ENCODE peak calls at places on chromosomes 6 and 20, in nine cellular contexts. B is amniotic epithelial cell; D is stimulated activated CD4-positive, alpha-beta T cell treated with anti-CD3 and anti-CD28 coated beads, Interleukin-1b, Interleukin-23, amount 100 ng/mL, for 24 hours; Q is ACHN; U is osteocyte; T is T-cell; R is nucleus accumbens; V is NCI-H1092 treated with DMSO at 0.1 percent for 48 hours; H is amygdala. G is an unnamed sample.

GRCh38 chr6:164085552-164086325 is 671.2 kb downstream of the QKI start:
- DNase-seq in U (no peak), R (peak), H (peak), Q (no peak), B (no peak), V (no peak), T (no peak), D (no peak), G (no peak)

GRCh38 chr20:3340443-3340842 is 67.0 kb downstream of the DNAAF9 start:
- DNase-seq in B (peak), H (peak), Q (no peak), U (no peak), V (no peak), T (no peak), R (no peak), D (no peak), G (no peak)

GRCh38 chr6:124613050-124613449 is 349.2 kb upstream of the RNF217 start:
- DNase-seq in H (no peak), V (no peak), R (no peak), B (no peak), D (no peak), U (no peak), Q (no peak), T (no peak), G (no peak)

GRCh38 chr6:33984466-33985332 is 161.2 kb downstream of the GRM4 start:
- DNase-seq in H (no peak), U (peak), Q (no peak), R (no peak), V (no peak), D (no peak), T (no peak), B (no peak), G (no peak)

GRCh38 chr6:4384638-4385036 is 249.3 kb upstream of the ECI2 start:
- DNase-seq in H (no peak), U (no peak), R (no peak), Q (no peak), B (no peak), T (no peak), V (no peak), D (no peak), G (no peak)

GRCh38 chr6:67467341-67467740 is 1167.7 kb upstream of the ADGRB3 start:
- DNase-seq in T (no peak), R (no peak), V (no peak), B (no peak), H (no peak), Q (no peak), U (no peak), D (no peak), G (no peak)

GRCh38 chr6:30071081-30071818 is 4.3 kb downstream of the PPP1R11 start:
- DNase-seq in R (no peak), T (no peak), D (no peak), V (no peak), U (no peak), Q (no peak), B (peak), H (no peak), G (no peak)

GRCh38 chr6:115706981-115707380 is 353.7 kb downstream of the FRK start:
- DNase-seq in R (no peak), D (no peak), B (no peak), T (no peak), V (no peak), U (no peak), H (no peak), Q (no peak), G (no peak)

GRCh38 chr6:90537723-90538407 is 49.0 kb downstream of the MAP3K7 start:
- DNase-seq in Q (no peak), R (no peak), H (no peak), U (no peak), T (no peak), B (peak), D (no peak), V (no peak), G (no peak)

GRCh38 chr6:136059308-136059707 is 190.8 kb downstream of the MTFR2 start:
- DNase-seq in U (no peak), D (no peak), H (no peak), T (no peak), Q (no peak), B (no peak), R (no peak), V (no peak), G (no peak)

GRCh38 chr20:38789503-38790209 is 15.8 kb upstream of the PPP1R16B start:
- DNase-seq in B (peak), V (no peak), R (no peak), H (no peak), D (no peak), U (no peak), T (no peak), Q (no peak), G (no peak)

GRCh38 chr20:24160563-24161355 is 172.2 kb upstream of the GGTLC1 start:
- DNase-seq in Q (peak), R (no peak), H (no peak), T (no peak), V (no peak), D (no peak), U (no peak), B (peak), G (peak)

GRCh38 chr6:86775893-86776292 is 161.4 kb upstream of the HTR1E start:
- DNase-seq in T (no peak), U (no peak), Q (no peak), R (no peak), D (no peak), B (no peak), V (no peak), H (no peak), G (no peak)

GRCh38 chr6:130148181-130148580 is 74.6 kb downstream of the SAMD3 start:
- DNase-seq in H (no peak), R (no peak), D (no peak), B (no peak), T (peak), V (no peak), U (no peak), Q (no peak), G (no peak)

GRCh38 chr6:151400473-151400872 is 9.1 kb upstream of the ZBTB2 start:
- DNase-seq in U (no peak), Q (no peak), V (no peak), R (no peak), T (no peak), H (no peak), B (peak), D (no peak), G (no peak)

GRCh38 chr6:25477006-25477590 is 174.9 kb upstream of the SCGN start:
- DNase-seq in H (no peak), U (no peak), D (no peak), V (no peak), R (no peak), T (no peak), B (peak), Q (peak), G (no peak)

GRCh38 chr6:42394881-42395620 is 56.7 kb downstream of the TRERF1 start:
- DNase-seq in H (no peak), Q (no peak), V (no peak), D (no peak), R (no peak), U (no peak), B (no peak), T (no peak), G (no peak)

GRCh38 chr20:32972181-32973076 is 31.8 kb downstream of the SUN5 start:
- DNase-seq in B (no peak), U (peak), D (peak), V (no peak), H (no peak), T (peak), R (no peak), Q (no peak), G (no peak)

GRCh38 chr6:41464481-41464880 is 81.7 kb upstream of the FOXP4 start:
- DNase-seq in U (no peak), T (no peak), Q (peak), R (no peak), D (no peak), B (peak), V (no peak), H (no peak), G (no peak)

GRCh38 chr6:162151050-162151658 is 576.4 kb downstream of the PRKN start:
- DNase-seq in H (no peak), V (no peak), R (no peak), U (no peak), D (no peak), T (no peak), Q (no peak), B (no peak), G (no peak)